ENCODE peak calls at places on chromosomes 13 and 19, in ten cellular contexts. Q, S, B, Y, T, Z, I, N, R and M are unnamed samples.

GRCh38 chr19:38711726-38712153 is 32.5 kb downstream of the CAPN12 start:
- DNase-seq in I (no peak), Q (no peak), Y (no peak), T (no peak), B (no peak), R (peak), S (no peak), N (peak), Z (no peak), M (peak)

GRCh38 chr13:52842440-52842839 is 6.0 kb downstream of the PCDH8 start:
- DNase-seq in B (no peak), Y (no peak), R (no peak), Q (no peak), N (no peak), I (no peak), T (no peak), S (no peak), Z (no peak), M (no peak)

GRCh38 chr19:17841810-17842662 is 5.7 kb downstream of the JAK3 start:
- DNase-seq in T (peak), Z (peak), R (peak), I (peak), S (peak), Y (peak), N (peak), B (peak), Q (peak), M (peak)

GRCh38 chr13:50678464-50679162 is 164.9 kb downstream of the DLEU7 start:
- DNase-seq in T (no peak), N (no peak), Z (no peak), I (no peak), Y (no peak), B (no peak), S (no peak), R (peak), Q (no peak), M (no peak)

GRCh38 chr19:32686847-32687450 is 4.7 kb upstream of the NUDT19 start:
- DNase-seq in Z (no peak), Q (no peak), N (no peak), I (no peak), B (no peak), S (no peak), R (no peak), T (no peak), Y (no peak), M (no peak)

GRCh38 chr13:35744144-35744543 is 267.7 kb upstream of the MAB21L1 start:
- DNase-seq in Y (no peak), T (no peak), Q (no peak), I (no peak), Z (no peak), B (no peak), S (no peak), N (no peak), R (no peak), M (no peak)

GRCh38 chr19:18904334-18905057 is 8.5 kb upstream of the CERS1 start:
- DNase-seq in Y (no peak), Q (peak), N (no peak), I (no peak), S (no peak), Z (no peak), B (no peak), T (no peak), R (peak), M (no peak)

GRCh38 chr19:30103981-30104380 is 161.9 kb downstream of the URI1 start:
- DNase-seq in I (no peak), T (no peak), Y (no peak), N (no peak), Z (no peak), B (no peak), S (no peak), R (peak), Q (no peak), M (no peak)

GRCh38 chr13:70967564-70967963 is 859.3 kb upstream of the KLHL1 start:
- DNase-seq in R (no peak), N (no peak), Q (no peak), B (no peak), I (no peak), Y (no peak), Z (no peak), S (no peak), T (no peak), M (no peak)

GRCh38 chr13:50393641-50394040 is 378.4 kb downstream of the KCNRG start:
- DNase-seq in Z (peak), S (no peak), T (no peak), B (no peak), R (no peak), N (no peak), Y (peak), Q (no peak), I (peak), M (no peak)

GRCh38 chr13:113364933-113365371 is 1.0 kb upstream of the GRTP1 start:
- DNase-seq in I (no peak), Z (no peak), Q (no peak), S (no peak), B (no peak), N (no peak), R (peak), Y (no peak), T (no peak), M (no peak)

GRCh38 chr13:24271611-24272451 is 37.5 kb upstream of the C1QTNF9 start:
- DNase-seq in Q (peak), S (no peak), N (peak), Y (no peak), R (peak), B (peak), T (peak), Z (no peak), I (no peak), M (peak)

GRCh38 chr19:35268546-35269424 is at the start of gene USF2:
- DNase-seq in Q (peak), I (peak), Y (peak), S (no peak), N (peak), R (peak), T (peak), Z (peak), B (peak), M (peak)

GRCh38 chr13:99172951-99173350 is 27.7 kb upstream of the UBAC2 start:
- DNase-seq in T (no peak), N (no peak), Y (no peak), Q (no peak), S (no peak), B (no peak), I (no peak), Z (no peak), R (no peak), M (no peak)

GRCh38 chr13:81393686-81394085 is 1052.8 kb upstream of the SPRY2 start:
- DNase-seq in Q (no peak), I (peak), R (no peak), Z (no peak), S (no peak), Y (no peak), B (no peak), N (no peak), T (no peak), M (no peak)

GRCh38 chr13:32538234-32538620 is 368 bp downstream of the N4BP2L2 start:
- DNase-seq in Y (peak), Z (no peak), S (no peak), R (no peak), I (no peak), T (peak), B (no peak), N (no peak), Q (no peak), M (peak)

GRCh38 chr13:20411638-20412342 is 113.9 kb downstream of the CRYL1 start:
- DNase-seq in B (no peak), Q (no peak), Y (no peak), T (no peak), R (no peak), S (no peak), Z (no peak), N (no peak), I (no peak), M (no peak)

GRCh38 chr13:37495046-37495445 is 103.5 kb downstream of the POSTN start:
- DNase-seq in Y (no peak), Z (no peak), N (no peak), S (no peak), B (no peak), I (no peak), Q (no peak), T (no peak), R (peak), M (no peak)

GRCh38 chr13:39417643-39418042 is 185.3 kb downstream of the LHFPL6 start:
- DNase-seq in Y (no peak), N (no peak), Z (peak), I (peak), T (no peak), S (no peak), R (peak), Q (no peak), B (no peak), M (no peak)

GRCh38 chr13:79589605-79590511 is 108.9 kb downstream of the NDFIP2 start:
- DNase-seq in Y (no peak), R (no peak), Z (no peak), S (no peak), B (no peak), T (no peak), N (no peak), Q (no peak), I (no peak), M (no peak)

GRCh38 chr13:110037925-110038573 is 251.7 kb upstream of the IRS2 start:
- DNase-seq in N (no peak), T (no peak), R (no peak), Y (no peak), Z (no peak), I (no peak), B (no peak), Q (no peak), S (no peak), M (no peak)

GRCh38 chr19:18475762-18476331 is 37.9 kb upstream of the ISYNA1 start:
- DNase-seq in N (no peak), Z (no peak), B (no peak), Y (no peak), R (peak), T (no peak), Q (no peak), S (no peak), I (no peak), M (no peak)

GRCh38 chr19:38433268-38433733 is at the start of gene RYR1:
- DNase-seq in N (peak), R (peak), S (no peak), Z (peak), I (peak), Y (peak), Q (no peak), B (no peak), T (peak), M (peak)

GRCh38 chr13:102680842-102681725 is 13.8 kb downstream of the METTL21C start:
- DNase-seq in S (no peak), Y (no peak), B (no peak), R (no peak), N (no peak), Q (no peak), T (no peak), Z (no peak), I (no peak), M (no peak)

DNA sequence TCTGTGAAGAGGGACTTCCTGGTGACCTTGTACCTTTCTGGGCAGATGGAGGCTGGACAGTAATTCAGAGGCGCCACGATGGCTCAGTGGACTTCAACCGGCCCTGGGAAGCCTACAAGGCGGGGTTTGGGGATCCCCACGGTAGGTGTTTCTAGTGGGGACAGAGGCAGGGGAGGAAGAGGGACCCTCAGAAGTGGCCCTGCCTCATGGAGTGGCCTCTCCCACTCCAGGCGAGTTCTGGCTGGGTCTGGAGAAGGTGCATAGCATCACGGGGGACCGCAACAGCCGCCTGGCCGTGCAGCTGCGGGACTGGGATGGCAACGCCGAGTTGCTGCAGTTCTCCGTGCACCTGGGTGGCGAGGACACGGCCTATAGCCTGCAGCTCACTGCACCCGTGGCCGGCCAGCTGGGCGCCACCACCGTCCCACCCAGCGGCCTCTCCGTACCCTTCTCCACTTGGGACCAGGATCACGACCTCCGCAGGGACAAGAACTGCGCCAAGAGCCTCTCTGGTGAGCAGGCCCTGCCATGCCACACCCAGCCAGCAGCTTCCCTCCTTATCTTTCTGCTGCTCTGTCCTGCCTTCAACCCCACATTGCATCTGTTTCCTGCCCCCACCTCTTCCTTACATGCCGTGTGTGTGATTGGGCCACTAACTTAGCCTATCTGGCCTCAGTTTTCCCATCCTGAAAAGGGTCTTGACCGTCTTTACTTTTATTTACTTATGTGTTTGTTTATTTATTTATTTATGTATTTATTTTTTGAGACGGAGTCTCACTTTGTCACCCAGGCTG is 7.3 kb downstream of the ANGPTL4 start:
- DNase-seq in R (peak), Z (no peak), I (no peak), Y (no peak), N (peak), T (peak), S (no peak), B (no peak), Q (no peak), M (no peak)
- H3K27ac ChIP-seq in R (no peak), Z (no peak), I (no peak), Y (no peak), N (peak), T (peak), S (no peak), B (no peak), Q (no peak), M (no peak)

DNA sequence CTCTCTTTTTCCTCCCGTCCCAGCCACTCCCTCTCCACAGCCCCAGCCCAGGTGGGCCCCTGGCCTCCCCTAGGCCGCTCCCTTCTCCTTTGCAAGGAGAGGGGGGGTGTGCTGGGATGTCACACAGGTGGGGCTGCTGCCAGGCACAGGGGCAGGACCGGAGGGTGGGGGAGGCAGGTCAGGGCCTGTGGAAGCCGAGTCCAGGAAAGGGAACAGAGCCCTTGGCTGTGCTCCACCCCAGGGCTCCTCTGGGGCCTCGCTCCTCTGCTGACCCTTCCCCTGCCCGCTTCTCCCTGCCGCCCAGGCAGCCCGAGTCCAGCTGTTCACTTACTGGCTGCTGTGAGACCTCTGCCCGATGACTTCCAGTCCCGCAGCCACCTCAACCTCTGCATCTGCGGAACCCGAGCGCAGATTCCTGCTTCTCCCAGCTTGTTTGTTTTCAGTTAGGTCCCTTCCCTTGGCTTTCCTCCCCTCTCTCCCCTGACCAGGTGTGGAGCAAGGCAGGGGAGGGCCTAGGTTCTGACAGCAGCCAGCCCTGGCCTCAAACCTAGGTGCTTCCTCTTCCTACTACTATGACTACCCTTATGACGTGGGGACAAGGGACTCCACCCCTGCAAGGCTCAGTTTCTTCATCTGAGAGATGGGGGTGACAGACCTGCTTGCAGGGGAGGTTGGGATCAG is 850 bp upstream of the KLK11 start:
- DNase-seq in N (peak), Q (no peak), R (peak), B (no peak), I (no peak), Z (no peak), T (peak), Y (no peak), S (no peak), M (no peak)
- H3K27ac ChIP-seq in N (peak), Q (no peak), R (no peak), B (no peak), I (no peak), Z (no peak), T (peak), Y (no peak), S (no peak), M (no peak)

DNA sequence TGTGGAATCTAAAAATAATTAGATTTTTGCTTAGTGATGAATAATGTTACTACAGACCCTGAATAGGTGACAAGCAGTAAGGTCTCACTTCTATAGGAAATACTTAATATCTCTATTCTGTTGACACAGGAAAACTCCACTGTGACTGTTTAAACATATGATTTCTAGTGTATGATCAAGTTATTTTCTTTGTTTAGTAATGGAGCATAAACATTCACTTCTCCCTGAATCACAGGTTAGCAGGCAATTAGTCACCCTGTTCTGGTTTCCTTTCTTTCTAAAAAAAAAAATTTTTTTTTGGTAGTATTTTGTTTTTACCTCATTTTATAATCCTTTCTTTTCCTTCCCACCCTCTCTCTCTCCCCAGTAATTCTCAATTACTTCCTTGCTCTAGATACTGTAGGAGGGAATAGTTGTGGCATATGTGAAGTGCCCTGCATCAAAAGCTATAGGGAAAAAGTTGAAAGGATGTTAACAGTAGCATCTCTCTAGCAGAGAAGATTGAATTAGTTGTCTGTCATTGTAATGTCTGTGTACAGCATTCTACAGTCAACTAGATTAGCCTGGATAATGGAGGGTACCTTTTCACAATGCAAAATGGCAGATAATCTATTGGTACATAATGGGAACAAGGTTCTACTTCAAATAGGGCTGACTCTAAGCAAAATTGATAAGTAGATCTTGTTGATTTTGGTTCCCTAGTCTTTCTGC is 3.5 kb downstream of the HS6ST3 start:
- DNase-seq in S (no peak), R (peak), Z (no peak), I (no peak), Y (no peak), T (no peak), N (no peak), Q (no peak), B (no peak), M (no peak)
- H3K27ac ChIP-seq in S (no peak), R (no peak), Z (no peak), I (no peak), Y (no peak), T (no peak), N (no peak), Q (no peak), B (no peak), M (no peak)

DNA sequence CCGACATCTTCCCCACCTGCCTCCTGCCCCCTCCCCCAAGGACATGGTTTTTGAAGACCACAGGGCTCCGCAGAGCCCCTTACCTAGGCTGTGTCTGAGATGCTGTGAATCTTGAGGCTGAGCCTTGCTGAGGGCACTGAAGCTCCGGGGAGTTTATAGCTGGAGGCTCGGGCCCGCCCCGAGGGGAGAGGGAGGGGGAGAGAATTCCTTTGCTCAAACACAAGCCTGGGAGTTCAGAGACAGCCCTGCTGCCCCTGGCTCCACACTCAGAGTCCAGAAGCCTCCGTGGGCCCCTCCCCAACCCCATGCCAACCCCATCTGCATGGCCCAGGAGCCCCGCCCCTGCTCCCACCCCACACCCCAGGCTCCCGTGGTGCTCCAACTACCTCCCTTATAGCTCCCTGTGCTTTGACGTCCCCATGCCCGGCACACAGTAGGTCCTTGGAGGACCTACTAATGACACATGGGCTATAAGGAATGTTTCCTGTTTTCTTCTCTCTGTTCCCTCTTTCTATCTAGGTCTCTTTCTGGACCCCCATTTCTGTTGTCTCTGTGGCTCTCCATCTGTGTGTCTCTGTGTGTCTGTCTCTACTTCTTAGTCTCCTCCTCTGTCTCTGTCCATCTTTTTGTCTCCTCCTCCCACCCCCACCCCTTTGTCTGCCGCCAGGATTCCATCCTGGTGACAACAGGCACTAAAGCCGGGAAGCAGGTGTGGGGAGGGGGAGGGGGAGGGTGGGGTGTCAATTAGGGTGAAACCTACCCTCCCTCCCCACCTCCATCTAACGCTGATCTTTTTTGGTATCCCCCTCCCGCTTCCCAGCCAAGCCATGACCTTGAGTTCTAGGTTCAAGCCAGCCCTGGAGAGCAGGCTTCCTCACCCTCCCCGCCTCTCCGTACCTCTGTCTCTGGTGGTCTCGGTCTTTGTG is at the start of gene TNNT1:
- DNase-seq in Z (peak), R (peak), B (no peak), S (no peak), N (no peak), I (peak), Y (peak), T (no peak), Q (no peak), M (no peak)
- H3K27ac ChIP-seq in Z (no peak), R (no peak), B (no peak), S (no peak), N (no peak), I (no peak), Y (no peak), T (no peak), Q (no peak), M (peak)

GRCh38 chr13:40480012-40480914 is 186.2 kb downstream of the FOXO1 start:
- DNase-seq in Y (peak), N (peak), T (no peak), Z (no peak), B (no peak), S (no peak), R (no peak), Q (no peak), I (no peak), M (no peak)
- H3K27ac ChIP-seq in Y (peak), N (peak), T (no peak), Z (no peak), B (no peak), S (no peak), R (no peak), Q (peak), I (no peak), M (no peak)

GRCh38 chr13:89269737-89270136 is 1598.6 kb downstream of the SLITRK5 start:
- DNase-seq in Z (no peak), T (no peak), S (no peak), N (no peak), Y (no peak), I (peak), Q (no peak), R (no peak), B (no peak), M (no peak)
- H3K27ac ChIP-seq in Z (no peak), T (no peak), S (no peak), N (no peak), Y (no peak), I (no peak), Q (no peak), R (no peak), B (no peak), M (no peak)

GRCh38 chr19:3482507-3483225 is 575 bp downstream of the SMIM44 start:
- DNase-seq in N (no peak), S (no peak), Q (no peak), Z (no peak), R (peak), Y (no peak), T (peak), I (no peak), B (no peak), M (no peak)
- H3K27ac ChIP-seq in N (no peak), S (no peak), Q (no peak), Z (no peak), R (no peak), Y (no peak), T (peak), I (peak), B (no peak), M (no peak)